ENCODE peak calls at places on chromosomes 5 and 9, in six cellular contexts. K is IMR-90, R is right atrium auricular region, X is uterus, A is PC-3, Q is cardiac muscle cell. H is an unnamed sample.

GRCh38 chr5:116576043-116576713 is 1.6 kb upstream of the SEMA6A start:
- DNase-seq in A (peak; percentile 52), Q (peak; percentile 87), R (no peak), K (peak; percentile 19), X (peak; percentile 36), H (no peak)

GRCh38 chr5:134290443-134290842 is 64.6 kb upstream of the PPP2CA start:
- DNase-seq in R (no peak), A (no peak), Q (no peak), K (no peak), X (no peak), H (no peak)

GRCh38 chr5:149939572-149939971 is 5.0 kb downstream of the PDE6A start:
- DNase-seq in A (peak; percentile 95), R (no peak), X (no peak), K (no peak), Q (peak; percentile 16), H (no peak)

GRCh38 chr5:132130918-132131715 is 57.5 kb downstream of the CSF2 start:
- DNase-seq in K (no peak), R (no peak), X (no peak), A (no peak), Q (no peak), H (no peak)

GRCh38 chr9:34230556-34230955 is 51.7 kb downstream of the UBAP1 start:
- DNase-seq in Q (no peak), X (no peak), A (no peak), K (no peak), R (no peak), H (no peak)

GRCh38 chr5:43041669-43042175 is 1.6 kb upstream of the ANXA2R start:
- DNase-seq in R (peak; percentile 68), X (peak; percentile 52), A (peak; percentile 76), K (peak; percentile 94), Q (peak; percentile 72), H (peak; percentile 69)

GRCh38 chr5:172362755-172363154 is 79.2 kb upstream of the UBTD2 start:
- DNase-seq in K (peak; percentile 31), Q (no peak), A (no peak), R (no peak), X (no peak), H (no peak)

GRCh38 chr5:176619569-176620332 is 9.8 kb upstream of the GPRIN1 start:
- DNase-seq in A (no peak), K (no peak), Q (no peak), R (no peak), X (no peak), H (no peak)

GRCh38 chr9:74362423-74362822 is 134.7 kb upstream of the RORB start:
- DNase-seq in R (no peak), A (no peak), X (no peak), Q (no peak), K (no peak), H (no peak)

GRCh38 chr5:126403871-126404270 is 19.3 kb upstream of the GRAMD2B start:
- DNase-seq in R (no peak), K (peak; percentile 37), X (no peak), Q (no peak), A (no peak), H (no peak)

GRCh38 chr9:126108240-126108639 is 218.4 kb upstream of the MVB12B start:
- DNase-seq in X (no peak), Q (peak; percentile 72), K (no peak), A (no peak), R (no peak), H (no peak)

GRCh38 chr5:149636861-149637246 is 55.6 kb downstream of the ARHGEF37 start:
- DNase-seq in K (peak; percentile 62), A (peak; percentile 98), X (no peak), R (no peak), Q (peak; percentile 84), H (no peak)

GRCh38 chr9:116516456-116516855 is 170.6 kb upstream of the TRIM32 start:
- DNase-seq in K (no peak), A (no peak), Q (no peak), R (no peak), X (no peak), H (no peak)

GRCh38 chr9:99822596-99823391 is 1.1 kb downstream of the NR4A3 start:
- DNase-seq in R (no peak), X (peak; percentile 38), K (peak; percentile 51), A (peak; percentile 37), Q (peak; percentile 63), H (peak; percentile 40)

GRCh38 chr9:79134654-79135053 is 437.1 kb upstream of the TLE4 start:
- DNase-seq in K (peak; percentile 12), R (no peak), Q (peak; percentile 24), X (no peak), A (peak; percentile 24), H (no peak)

GRCh38 chr9:105993051-105993854 is 298.9 kb downstream of the TMEM38B start:
- DNase-seq in K (no peak), X (no peak), Q (no peak), R (no peak), A (no peak), H (no peak)

GRCh38 chr5:170159101-170159698 is 53.5 kb downstream of the FOXI1 start:
- DNase-seq in X (no peak), K (peak; percentile 54), Q (no peak), A (peak; percentile 32), R (no peak), H (peak; percentile 31)

GRCh38 chr9:129509508-129509907 is 111.4 kb downstream of the C9orf50 start:
- DNase-seq in K (peak; percentile 98), A (peak; percentile 64), R (no peak), Q (no peak), X (no peak), H (no peak)

GRCh38 chr5:77175235-77175634 is 35.2 kb upstream of the PDE8B start:
- DNase-seq in X (no peak), A (peak; percentile 5), R (no peak), K (no peak), Q (no peak), H (no peak)

GRCh38 chr9:31136524-31136923 is 1247.9 kb upstream of the ACO1 start:
- DNase-seq in K (no peak), A (no peak), X (no peak), Q (no peak), R (no peak), H (no peak)

GRCh38 chr9:110996436-110997224 is 41.6 kb downstream of the LPAR1 start:
- DNase-seq in Q (no peak), A (no peak), R (peak; percentile 90), K (peak; percentile 82), X (peak; percentile 56), H (no peak)

GRCh38 chr9:35322075-35322885 is 160.5 kb downstream of the UNC13B start:
- DNase-seq in Q (no peak), K (no peak), X (no peak), A (no peak), R (no peak), H (no peak)

GRCh38 chr9:731474-731873 is 110.0 kb upstream of the DMRT1 start:
- DNase-seq in R (no peak), A (no peak), K (no peak), X (no peak), Q (no peak), H (no peak)

GRCh38 chr9:98172604-98173003 is 19.8 kb downstream of the CORO2A start:
- DNase-seq in R (no peak), Q (peak; percentile 39), A (peak; percentile 70), X (no peak), K (peak; percentile 7), H (no peak)

GRCh38 chr5:42875785-42876374 is 64.2 kb upstream of the SELENOP start:
- DNase-seq in X (no peak), Q (no peak), A (no peak), R (no peak), K (no peak), H (no peak)

GRCh38 chr5:65837139-65837538 is 89.2 kb upstream of the ERBIN start:
- DNase-seq in X (no peak), Q (no peak), A (peak; percentile 38), R (no peak), K (peak; percentile 93), H (peak; percentile 57)

GRCh38 chr5:154223320-154223719 is 32.8 kb downstream of the GALNT10 start:
- DNase-seq in X (no peak), A (no peak), Q (no peak), K (no peak), R (no peak), H (no peak)

GRCh38 chr5:138508958-138509357 is 34.1 kb downstream of the ETF1 start:
- DNase-seq in K (no peak), A (no peak), X (no peak), R (no peak), Q (no peak), H (no peak)
- H3K27ac ChIP-seq in K (no peak overlapping the region), A (no peak overlapping the region), X (no peak overlapping the region), R (no peak overlapping the region), Q (peak overlapping the region; percentile 30), H (no peak overlapping the region)

GRCh38 chr5:57948091-57948490 is 465.5 kb upstream of the ACTBL2 start:
- DNase-seq in Q (no peak), R (no peak), A (no peak), K (no peak), X (no peak), H (no peak)

GRCh38 chr5:57955506-57955905 is 472.9 kb upstream of the ACTBL2 start:
- DNase-seq in K (no peak), X (no peak), Q (peak; percentile 3), A (no peak), R (no peak), H (no peak)

GRCh38 chr5:57956606-57957005 is 474.0 kb upstream of the ACTBL2 start:
- DNase-seq in R (no peak), X (no peak), K (no peak), A (no peak), Q (no peak), H (no peak)

GRCh38 chr5:57953830-57954229 is 471.2 kb upstream of the ACTBL2 start:
- DNase-seq in K (no peak), Q (no peak), R (no peak), X (no peak), A (no peak), H (no peak)

GRCh38 chr5:57950616-57951228 is 468.1 kb upstream of the ACTBL2 start:
- DNase-seq in X (no peak), R (no peak), Q (no peak), A (no peak), K (peak; percentile 20), H (no peak)
- TF ChIP-seq CTCF in X (no peak), R (no peak), Q (no peak), A (no peak), K (no peak), H (no peak)

DNA sequence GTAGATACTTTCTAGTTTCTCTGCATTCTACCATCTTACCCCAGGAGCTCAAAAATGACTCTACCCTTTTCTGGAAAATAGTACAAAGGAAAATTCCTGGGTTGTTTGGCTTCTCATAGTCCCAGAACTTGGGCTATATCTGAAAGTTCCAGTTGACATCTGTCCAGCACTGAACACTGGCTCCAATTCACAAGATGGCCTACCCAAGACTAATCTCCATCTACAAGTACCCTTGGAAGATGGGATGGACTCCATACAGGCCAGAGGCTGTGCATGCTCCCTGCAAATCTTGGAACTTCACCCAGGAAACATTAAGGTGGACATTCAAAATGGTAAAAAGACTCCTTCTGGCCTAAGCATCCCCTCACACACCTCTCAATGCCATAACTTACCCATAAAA is 427.1 kb downstream of the DTWD2 start:
- DNase-seq in X (no peak), R (no peak), Q (no peak), A (no peak), K (no peak), H (no peak)
- H3K27ac ChIP-seq in X (no peak overlapping the region), R (peak overlapping the region; percentile 77), Q (no peak overlapping the region), A (no peak overlapping the region), K (no peak overlapping the region), H (no peak overlapping the region)

DNA sequence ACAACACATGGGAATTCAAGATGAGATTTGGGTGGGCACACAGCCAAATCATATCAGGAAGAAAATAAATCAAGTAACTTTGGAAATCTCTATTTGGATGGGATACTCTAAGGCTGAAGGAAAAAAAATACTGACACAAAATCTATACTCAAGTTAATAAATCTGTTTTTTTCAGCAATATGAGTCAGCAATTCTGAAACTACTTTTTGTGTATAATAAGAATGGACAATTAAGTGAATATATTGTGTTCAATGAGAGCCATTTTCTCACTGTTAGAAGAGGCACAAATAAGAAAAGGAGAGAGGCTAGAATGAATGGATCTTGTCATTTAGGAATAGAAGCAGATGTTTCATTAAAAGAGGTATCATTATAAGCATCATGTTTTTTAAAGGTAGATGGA is 651.0 kb downstream of the TAF11L14 start:
- DNase-seq in Q (no peak), X (no peak), R (no peak), K (no peak), A (no peak), H (no peak)
- TF ChIP-seq CTCF in Q (no peak), X (no peak), R (no peak), K (no peak), A (no peak), H (no peak)

H was measured in foreskin keratinocyte.